ENCODE peak calls at places on chromosomes 3 and 15, in ten cellular contexts. W is 8988T, P is NCI-H2081 treated with DMSO at 0.1 percent for 48 hours, S is kidney glomerular epithelial cell, V is left cardiac atrium, N is GM04504, O is kidney tubule cell, F is dorsolateral prefrontal cortex, H is transverse colon, J is RWPE1. T is an unnamed sample.

GRCh38 chr3:56970401-56971002 is 90.0 kb upstream of the SPATA12 start:
- DNase-seq in W (no peak), P (no peak), S (peak), V (no peak), N (no peak), O (no peak), F (peak), H (no peak), J (no peak), T (no peak)

GRCh38 chr3:186493507-186493906 is 50.7 kb downstream of the CRYGS start:
- DNase-seq in W (no peak), P (no peak), S (no peak), V (no peak), N (no peak), O (no peak), F (no peak), H (no peak), J (no peak), T (no peak)

GRCh38 chr3:72299321-72299802 is 514.4 kb upstream of the PROK2 start:
- DNase-seq in W (no peak), P (no peak), S (no peak), V (peak), N (no peak), O (no peak), F (no peak), H (no peak), J (no peak), T (no peak)

GRCh38 chr15:66042624-66043023 is 173.3 kb downstream of the RAB11A start:
- DNase-seq in W (no peak), P (no peak), S (no peak), V (no peak), N (no peak), O (no peak), F (no peak), H (no peak), J (peak), T (no peak)

GRCh38 chr3:5198313-5198677 is 10.8 kb downstream of the EDEM1 start:
- DNase-seq in W (no peak), P (no peak), S (no peak), V (no peak), N (no peak), O (no peak), F (no peak), H (no peak), J (no peak), T (no peak)

GRCh38 chr15:60901647-60902046 is 327.5 kb downstream of the RORA start:
- DNase-seq in W (no peak), P (no peak), S (no peak), V (no peak), N (no peak), O (no peak), F (no peak), H (no peak), J (no peak), T (no peak)

GRCh38 chr15:29914441-29915053 is 92.3 kb upstream of the TJP1 start:
- DNase-seq in W (no peak), P (no peak), S (no peak), V (no peak), N (no peak), O (no peak), F (no peak), H (no peak), J (no peak), T (no peak)

GRCh38 chr3:151903501-151903991 is 30.1 kb downstream of the SUCNR1 start:
- DNase-seq in W (no peak), P (no peak), S (no peak), V (no peak), N (no peak), O (no peak), F (no peak), H (no peak), J (no peak), T (no peak)

GRCh38 chr3:170357920-170358854 is 672 bp downstream of the SKIL start:
- DNase-seq in W (peak), P (no peak), S (peak), V (peak), N (peak), O (peak), F (peak), H (peak), J (peak), T (peak)

GRCh38 chr3:134799393-134799792 is 4.3 kb downstream of the EPHB1 start:
- DNase-seq in W (no peak), P (no peak), S (peak), V (no peak), N (no peak), O (peak), F (no peak), H (no peak), J (no peak), T (no peak)

GRCh38 chr15:38795471-38796245 is 231.0 kb upstream of the RASGRP1 start:
- DNase-seq in W (no peak), P (no peak), S (no peak), V (no peak), N (no peak), O (peak), F (no peak), H (no peak), J (no peak), T (no peak)

GRCh38 chr15:86044981-86045380 is 34.7 kb upstream of the AGBL1 start:
- DNase-seq in W (no peak), P (no peak), S (no peak), V (no peak), N (no peak), O (no peak), F (no peak), H (no peak), J (no peak), T (no peak)

GRCh38 chr3:14947105-14947885 is at the start of gene NR2C2:
- DNase-seq in W (peak), P (peak), S (peak), V (peak), N (peak), O (peak), F (peak), H (peak), J (peak), T (peak)

GRCh38 chr3:195903950-195904290 is 4.4 kb downstream of the TNK2 start:
- DNase-seq in W (no peak), P (no peak), S (no peak), V (no peak), N (no peak), O (no peak), F (no peak), H (no peak), J (no peak), T (no peak)

GRCh38 chr15:73082719-73083275 is 30.5 kb downstream of the NEO1 start:
- DNase-seq in W (no peak), P (no peak), S (no peak), V (no peak), N (no peak), O (peak), F (no peak), H (no peak), J (no peak), T (no peak)

GRCh38 chr15:41013698-41014414 is 60.6 kb downstream of the CHAC1 start:
- DNase-seq in W (no peak), P (no peak), S (no peak), V (no peak), N (no peak), O (no peak), F (no peak), H (no peak), J (no peak), T (no peak)

GRCh38 chr3:167996514-167996913 is 99.2 kb downstream of the GOLIM4 start:
- DNase-seq in W (no peak), P (no peak), S (no peak), V (no peak), N (no peak), O (no peak), F (no peak), H (no peak), J (no peak), T (no peak)

GRCh38 chr3:197847866-197848401 is 56.9 kb downstream of the LRCH3 start:
- DNase-seq in W (no peak), P (no peak), S (peak), V (no peak), N (no peak), O (no peak), F (no peak), H (peak), J (peak), T (no peak)

GRCh38 chr15:76341366-76342045 is 4.9 kb downstream of the ISL2 start:
- DNase-seq in W (no peak), P (no peak), S (no peak), V (no peak), N (no peak), O (no peak), F (no peak), H (peak), J (no peak), T (no peak)

GRCh38 chr3:15591235-15591634 is 10.1 kb downstream of the HACL1 start:
- DNase-seq in W (no peak), P (no peak), S (no peak), V (no peak), N (no peak), O (no peak), F (no peak), H (no peak), J (no peak), T (no peak)

GRCh38 chr15:88331291-88331690 is 74.8 kb upstream of the NTRK3 start:
- DNase-seq in W (peak), P (no peak), S (no peak), V (peak), N (no peak), O (peak), F (peak), H (peak), J (peak), T (peak)

GRCh38 chr3:5007873-5008272 is 28.6 kb downstream of the BHLHE40 start:
- DNase-seq in W (no peak), P (no peak), S (no peak), V (no peak), N (no peak), O (no peak), F (no peak), H (no peak), J (no peak), T (no peak)

GRCh38 chr3:187685948-187686347 is 15.8 kb upstream of the SST start:
- DNase-seq in W (no peak), P (no peak), S (no peak), V (no peak), N (no peak), O (no peak), F (no peak), H (no peak), J (no peak), T (no peak)

GRCh38 chr15:65423150-65423976 is 616 bp upstream of the IGDCC4 start:
- DNase-seq in W (no peak), P (no peak), S (no peak), V (no peak), N (no peak), O (no peak), F (no peak), H (no peak), J (no peak), T (no peak)

GRCh38 chr3:48548731-48549705 is 7.6 kb downstream of the PFKFB4 start:
- DNase-seq in W (peak), P (no peak), S (peak), V (peak), N (peak), O (peak), F (peak), H (peak), J (no peak), T (peak)

GRCh38 chr3:156677536-156677935 is 3.1 kb downstream of the TIPARP start:
- DNase-seq in W (no peak), P (no peak), S (no peak), V (no peak), N (no peak), O (no peak), F (no peak), H (no peak), J (no peak), T (no peak)

GRCh38 chr15:58771621-58772235 is 626 bp downstream of the MINDY2 start:
- DNase-seq in W (no peak), P (no peak), S (no peak), V (peak), N (no peak), O (peak), F (peak), H (peak), J (peak), T (peak)